ENCODE peak calls at places on chromosomes 2 and 18, in six cellular contexts. R, E, D, Y, H and P are unnamed samples.

GRCh38 chr2:99881901-99882591 is 260.3 kb downstream of the AFF3 start:
- DNase-seq in R (peak; percentile 66), E (no peak), D (no peak), Y (no peak), H (peak; percentile 92), P (no peak)

GRCh38 chr2:219578811-219579210 is 6.7 kb downstream of the INHA start:
- DNase-seq in R (no peak), E (no peak), D (no peak), Y (no peak), H (no peak), P (no peak)

GRCh38 chr2:170770304-170771048 is at the start of gene ERICH2:
- DNase-seq in R (peak; percentile 96), E (peak; percentile 24), D (peak; percentile 3), Y (peak; percentile 88), H (peak; percentile 50), P (peak; percentile 49)

GRCh38 chr18:61546598-61546997 is 213.4 kb downstream of the CDH20 start:
- DNase-seq in R (no peak), E (no peak), D (peak; percentile 38), Y (no peak), H (no peak), P (no peak)

GRCh38 chr2:200812122-200813022 is 662 bp downstream of the BZW1 start:
- DNase-seq in R (peak; percentile 70), E (peak; percentile 25), D (no peak), Y (peak; percentile 87), H (no peak), P (no peak)

GRCh38 chr18:57023483-57023882 is 123.4 kb upstream of the BOD1L2 start:
- DNase-seq in R (no peak), E (no peak), D (no peak), Y (no peak), H (no peak), P (no peak)

GRCh38 chr2:42450136-42450535 is 43.6 kb downstream of the KCNG3 start:
- DNase-seq in R (no peak), E (no peak), D (no peak), Y (no peak), H (peak; percentile 21), P (no peak)

GRCh38 chr2:25131567-25132295 is 36.6 kb downstream of the POMC start:
- DNase-seq in R (peak; percentile 46), E (no peak), D (no peak), Y (peak; percentile 52), H (no peak), P (peak; percentile 9)

GRCh38 chr18:75070235-75070624 is 138.7 kb downstream of the PTGR3 start:
- DNase-seq in R (no peak), E (no peak), D (no peak), Y (no peak), H (no peak), P (no peak)

GRCh38 chr2:232890896-232891601 is 21.0 kb downstream of the SNORC start:
- DNase-seq in R (peak; percentile 80), E (no peak), D (no peak), Y (no peak), H (no peak), P (no peak)

GRCh38 chr18:23521907-23522306 is 18.6 kb downstream of the RMC1 start:
- DNase-seq in R (no peak), E (no peak), D (no peak), Y (no peak), H (no peak), P (no peak)